ENCODE peak calls at places on chromosomes 4 and X, in nine cellular contexts. G, L, P, U, K, J, E, D and S are unnamed samples.

GRCh38 chr4:186657766-186658165 is 65.9 kb downstream of the FAT1 start:
- DNase-seq in G (peak), L (no peak), P (no peak), U (no peak), K (no peak), J (no peak), E (no peak), D (peak), S (no peak)

GRCh38 chrX:13048265-13048664 is 3.8 kb upstream of the FAM9C start:
- DNase-seq in G (no peak), L (no peak), P (no peak), U (no peak), K (no peak), J (no peak), E (no peak), D (no peak), S (no peak)

GRCh38 chr4:156517956-156518355 is 453.6 kb downstream of the PDGFC start:
- DNase-seq in G (no peak), L (no peak), P (no peak), U (no peak), K (no peak), J (no peak), E (no peak), D (no peak), S (no peak)

GRCh38 chr4:94306713-94307112 is 35.9 kb downstream of the HPGDS start:
- DNase-seq in G (no peak), L (peak), P (no peak), U (no peak), K (no peak), J (no peak), E (no peak), D (peak), S (no peak)

GRCh38 chrX:133534172-133534571 is 118.9 kb upstream of the GPC4 start:
- DNase-seq in G (no peak), L (no peak), P (no peak), U (no peak), K (no peak), J (no peak), E (no peak), D (no peak), S (no peak)

GRCh38 chr4:19278665-19279064 is 973.0 kb upstream of the SLIT2 start:
- DNase-seq in G (no peak), L (no peak), P (no peak), U (no peak), K (no peak), J (no peak), E (no peak), D (no peak), S (no peak)

GRCh38 chr4:156190606-156191005 is 236.9 kb upstream of the CTSO start:
- DNase-seq in G (peak), L (peak), P (no peak), U (no peak), K (no peak), J (no peak), E (no peak), D (peak), S (no peak)

GRCh38 chr4:149933120-149933519 is 117.5 kb upstream of the IQCM start:
- DNase-seq in G (no peak), L (no peak), P (no peak), U (no peak), K (no peak), J (no peak), E (no peak), D (no peak), S (no peak)

GRCh38 chr4:168995537-168996295 is 14.3 kb downstream of the CBR4 start:
- DNase-seq in G (peak), L (peak), P (no peak), U (no peak), K (no peak), J (no peak), E (no peak), D (peak), S (no peak)

GRCh38 chrX:19174401-19175025 is 52.2 kb upstream of the ADGRG2 start:
- DNase-seq in G (peak), L (peak), P (no peak), U (no peak), K (no peak), J (no peak), E (peak), D (peak), S (no peak)

GRCh38 chr4:62407534-62407933 is 1207.4 kb downstream of the ADGRL3 start:
- DNase-seq in G (no peak), L (no peak), P (no peak), U (no peak), K (no peak), J (no peak), E (no peak), D (no peak), S (no peak)

GRCh38 chrX:6383911-6384310 is 151.0 kb downstream of the VCX3A start:
- DNase-seq in G (no peak), L (no peak), P (no peak), U (no peak), K (no peak), J (no peak), E (no peak), D (no peak), S (no peak)

GRCh38 chr4:104129243-104129642 is 365.5 kb downstream of the CXXC4 start:
- DNase-seq in G (no peak), L (no peak), P (no peak), U (no peak), K (no peak), J (no peak), E (no peak), D (no peak), S (no peak)

GRCh38 chr4:80434238-80434637 is 98.7 kb downstream of the CFAP299 start:
- DNase-seq in G (peak), L (peak), P (no peak), U (no peak), K (no peak), J (no peak), E (no peak), D (peak), S (no peak)

GRCh38 chrX:68175569-68175968 is 257.7 kb downstream of the OPHN1 start:
- DNase-seq in G (peak), L (peak), P (no peak), U (no peak), K (no peak), J (no peak), E (no peak), D (peak), S (no peak)

GRCh38 chr4:143586080-143586479 is 72.6 kb downstream of the SMARCA5 start:
- DNase-seq in G (peak), L (peak), P (no peak), U (no peak), K (no peak), J (no peak), E (no peak), D (peak), S (no peak)

GRCh38 chr4:110754726-110755125 is 131.8 kb upstream of the PITX2 start:
- DNase-seq in G (no peak), L (peak), P (no peak), U (no peak), K (no peak), J (no peak), E (no peak), D (no peak), S (no peak)

GRCh38 chr4:128060620-128061565 is at the start of gene LARP1B:
- DNase-seq in G (peak), L (peak), P (peak), U (peak), K (peak), J (peak), E (peak), D (peak), S (peak)

GRCh38 chrX:139203681-139204575 is 326.6 kb upstream of the F9 start:
- DNase-seq in G (peak), L (peak), P (peak), U (no peak), K (peak), J (peak), E (no peak), D (no peak), S (no peak)

GRCh38 chr4:66034671-66035070 is 364.4 kb upstream of the EPHA5 start:
- DNase-seq in G (peak), L (no peak), P (no peak), U (no peak), K (no peak), J (no peak), E (no peak), D (peak), S (no peak)

GRCh38 chrX:69088171-69088938 is 76.9 kb downstream of the PJA1 start:
- DNase-seq in G (peak), L (peak), P (no peak), U (peak), K (no peak), J (no peak), E (no peak), D (peak), S (no peak)

GRCh38 chrX:18995216-18995615 is 11.3 kb upstream of the PHKA2 start:
- DNase-seq in G (peak), L (peak), P (no peak), U (no peak), K (no peak), J (no peak), E (no peak), D (peak), S (no peak)

GRCh38 chrX:85963736-85964135 is 83.6 kb downstream of the CHM start:
- DNase-seq in G (peak), L (peak), P (no peak), U (no peak), K (no peak), J (no peak), E (no peak), D (peak), S (no peak)

GRCh38 chr4:173138636-173139035 is 30.0 kb upstream of the GALNT7 start:
- DNase-seq in G (no peak), L (no peak), P (no peak), U (no peak), K (no peak), J (no peak), E (no peak), D (no peak), S (no peak)

GRCh38 chr4:66927937-66928336 is 617.4 kb downstream of the CENPC start:
- DNase-seq in G (peak), L (no peak), P (no peak), U (peak), K (peak), J (no peak), E (no peak), D (no peak), S (no peak)

GRCh38 chrX:96907888-96908287 is 24.2 kb downstream of the RPA4 start:
- DNase-seq in G (peak), L (no peak), P (no peak), U (no peak), K (no peak), J (no peak), E (no peak), D (peak), S (no peak)

GRCh38 chr4:6095023-6095817 is 77.0 kb upstream of the C4orf50 start:
- DNase-seq in G (no peak), L (peak), P (no peak), U (no peak), K (no peak), J (no peak), E (peak), D (no peak), S (no peak)

GRCh38 chrX:153934473-153935325 is at the start of gene NAA10:
- DNase-seq in G (peak), L (peak), P (peak), U (peak), K (peak), J (peak), E (peak), D (peak), S (no peak)

GRCh38 chrX:32867781-32868523 is 343.4 kb downstream of the DMD start:
- DNase-seq in G (no peak), L (no peak), P (no peak), U (no peak), K (no peak), J (no peak), E (no peak), D (no peak), S (no peak)

GRCh38 chr4:94669672-94670664 is 87.8 kb upstream of the BMPR1B start:
- DNase-seq in G (no peak), L (no peak), P (no peak), U (no peak), K (no peak), J (no peak), E (no peak), D (no peak), S (no peak)

GRCh38 chrX:2325076-2325784 is 175.5 kb downstream of the DHRSX start:
- DNase-seq in G (peak), L (peak), P (peak), U (no peak), K (no peak), J (no peak), E (peak), D (peak), S (no peak)

GRCh38 chrX:136767104-136767941 is 13.4 kb downstream of the ARHGEF6 start:
- DNase-seq in G (peak), L (peak), P (peak), U (peak), K (peak), J (peak), E (peak), D (peak), S (no peak)

GRCh38 chr4:10018818-10019438 is 2.4 kb downstream of the SLC2A9 start:
- DNase-seq in G (peak), L (peak), P (peak), U (peak), K (peak), J (peak), E (peak), D (peak), S (peak)

GRCh38 chr4:85823295-85823694 is 348.3 kb downstream of the ARHGAP24 start:
- DNase-seq in G (peak), L (peak), P (no peak), U (no peak), K (no peak), J (no peak), E (no peak), D (no peak), S (no peak)

GRCh38 chr4:40515037-40515397 is 114.6 kb downstream of the RBM47 start:
- DNase-seq in G (peak), L (no peak), P (no peak), U (no peak), K (no peak), J (no peak), E (no peak), D (peak), S (no peak)

GRCh38 chr4:8104491-8105302 is 53.9 kb downstream of the ABLIM2 start:
- DNase-seq in G (no peak), L (no peak), P (no peak), U (no peak), K (no peak), J (peak), E (no peak), D (no peak), S (no peak)
- H3K4me3 ChIP-seq in G (no peak), L (no peak), P (no peak), U (no peak), K (no peak), J (no peak), E (no peak), D (no peak), S (no peak)

DNA sequence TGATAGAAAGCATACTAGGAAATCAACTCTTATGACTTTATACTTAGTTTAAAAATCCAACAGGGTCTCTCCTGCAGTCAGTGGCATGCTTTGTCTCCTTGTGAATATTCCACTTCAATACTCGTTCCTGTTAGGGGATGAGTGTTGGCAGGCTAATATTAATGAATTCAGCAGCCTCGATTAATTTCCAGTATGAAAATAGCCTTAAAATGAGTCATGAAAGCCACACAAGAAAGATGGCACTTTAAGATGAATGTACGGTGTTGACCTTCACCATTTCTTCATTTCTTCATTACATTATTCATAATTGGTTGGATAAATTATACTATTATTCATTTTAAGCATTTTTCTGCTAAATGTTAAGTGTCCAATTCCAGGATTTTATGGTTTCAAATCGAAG is 29.2 kb downstream of the GABRB1 start:
- DNase-seq in G (no peak), L (no peak), P (no peak), U (no peak), K (no peak), J (no peak), E (no peak), D (no peak), S (no peak)
- H3K4me3 ChIP-seq in G (no peak), L (no peak), P (no peak), U (no peak), K (no peak), J (no peak), E (no peak), D (no peak), S (no peak)

GRCh38 chrX:106263817-106264216 is 95.7 kb downstream of the PWWP3B start:
- DNase-seq in G (no peak), L (peak), P (no peak), U (no peak), K (no peak), J (no peak), E (no peak), D (peak), S (no peak)
- H3K4me3 ChIP-seq in G (no peak), L (no peak), P (no peak), U (no peak), K (no peak), J (no peak), E (no peak), D (no peak), S (no peak)

DNA sequence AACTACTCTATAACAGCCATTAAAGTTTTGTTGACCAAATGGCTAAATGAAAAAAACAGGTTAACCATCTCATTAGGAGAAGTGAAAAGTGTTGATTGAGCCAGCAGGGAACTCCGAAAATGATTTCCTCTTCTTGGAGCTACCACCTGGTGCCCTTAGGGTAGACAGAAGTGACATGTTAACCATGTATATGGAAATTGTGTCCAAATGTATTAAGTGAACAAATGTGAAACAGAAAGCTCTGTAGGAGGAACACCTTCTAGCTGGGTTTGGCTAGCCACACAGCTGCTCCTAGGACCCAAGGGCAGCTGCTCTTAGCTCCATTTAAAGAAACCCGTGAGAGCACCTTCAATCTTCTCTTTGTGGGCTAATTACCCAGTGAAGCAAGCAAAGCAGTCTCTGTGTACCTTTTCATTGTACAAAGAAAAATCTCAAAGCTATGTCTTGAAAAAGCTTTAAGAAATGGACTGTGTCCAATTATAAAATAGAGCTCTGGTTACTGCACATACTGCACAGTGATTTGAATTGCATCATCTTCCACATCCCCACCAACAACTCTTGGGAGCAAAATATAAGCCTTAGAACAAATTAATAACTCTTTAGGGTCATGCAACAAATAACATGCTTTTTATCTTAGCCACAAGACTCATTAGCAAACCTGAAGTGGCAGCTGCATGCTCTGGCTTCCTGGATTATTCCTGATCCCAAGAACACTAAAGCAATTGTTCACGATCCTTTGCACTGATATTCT is 59.2 kb upstream of the PARM1 start:
- DNase-seq in G (peak), L (no peak), P (no peak), U (no peak), K (no peak), J (no peak), E (no peak), D (peak), S (no peak)
- H3K4me3 ChIP-seq in G (no peak), L (no peak), P (no peak), U (no peak), K (no peak), J (no peak), E (no peak), D (no peak), S (no peak)

GRCh38 chrX:114127005-114127404 is 456.9 kb upstream of the HTR2C start:
- DNase-seq in G (no peak), L (no peak), P (no peak), U (no peak), K (no peak), J (no peak), E (no peak), D (no peak), S (no peak)
- H3K4me3 ChIP-seq in G (no peak), L (no peak), P (no peak), U (no peak), K (no peak), J (no peak), E (no peak), D (no peak), S (no peak)

GRCh38 chr4:108146819-108147218 is 21.9 kb downstream of the LEF1 start:
- DNase-seq in G (no peak), L (no peak), P (no peak), U (no peak), K (no peak), J (no peak), E (no peak), D (no peak), S (no peak)
- H3K4me3 ChIP-seq in G (no peak), L (no peak), P (no peak), U (no peak), K (no peak), J (no peak), E (no peak), D (no peak), S (no peak)

DNA sequence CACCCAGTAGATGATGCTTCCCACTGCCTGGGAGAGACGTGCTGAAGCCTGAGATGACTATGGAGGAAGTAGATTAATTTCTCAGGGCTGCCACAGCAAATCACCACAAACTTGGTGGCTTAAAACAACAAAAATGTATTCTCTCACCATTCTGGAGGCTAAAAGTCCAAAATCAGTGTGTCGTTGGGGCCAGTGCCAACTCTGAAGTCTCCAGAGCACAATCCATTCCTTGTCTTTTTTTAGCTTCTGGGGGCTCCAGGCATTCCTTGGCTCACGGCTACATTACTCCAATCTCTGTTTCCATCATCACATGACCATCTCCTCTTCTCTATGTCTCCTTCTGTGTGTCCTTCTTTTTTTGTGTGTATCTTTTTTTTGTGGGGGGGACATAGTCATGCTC is 105.8 kb upstream of the C1QTNF7 start:
- DNase-seq in G (no peak), L (no peak), P (no peak), U (no peak), K (no peak), J (no peak), E (no peak), D (no peak), S (no peak)
- H3K4me3 ChIP-seq in G (no peak), L (no peak), P (no peak), U (no peak), K (no peak), J (no peak), E (no peak), D (no peak), S (no peak)